ENCODE peak calls at places on chromosome X, in four cellular contexts. C is spleen, T is sigmoid colon, A is fibroblast of lung. S is an unnamed sample.
A peak's percentile ranks its signal among the peaks of the same experiment; 100 is the strongest.

GRCh38 chrX:20412871-20413486 is 146.3 kb upstream of the RPS6KA3 start:
- DNase-seq in C (peak; percentile 89), A (no peak), T (no peak), S (no peak)

GRCh38 chrX:27186671-27187070 is 276.5 kb downstream of the PPP4R3C start:
- DNase-seq in C (no peak), T (no peak), A (peak; percentile 4), S (peak; percentile 43)

GRCh38 chrX:154123241-154124219 is 20.5 kb upstream of the OPN1LW start:
- DNase-seq in C (peak; percentile 88), A (no peak), T (no peak), S (no peak)

GRCh38 chrX:123184199-123184857 is at the start of gene GRIA3:
- DNase-seq in C (no peak), A (peak; percentile 76), T (no peak), S (peak; percentile 36)

GRCh38 chrX:139851730-139852129 is 81.1 kb downstream of the ATP11C start:
- DNase-seq in T (no peak), C (no peak), A (peak; percentile 77), S (no peak)

GRCh38 chrX:281166-281999 is at the start of gene PLCXD1:
- DNase-seq in A (peak; percentile 24), C (peak; percentile 76), T (peak; percentile 52), S (peak; percentile 44)

GRCh38 chrX:66638591-66639500 is at the start of gene EDA2R:
- DNase-seq in A (peak; percentile 91), C (peak; percentile 70), T (no peak), S (peak; percentile 92)

GRCh38 chrX:103461156-103461555 is 58.1 kb downstream of the RAB40A start:
- DNase-seq in T (no peak), C (no peak), A (no peak), S (peak; percentile 45)

GRCh38 chrX:75603833-75604232 is 81.0 kb upstream of the ZDHHC15 start:
- DNase-seq in C (no peak), A (peak; percentile 9), T (no peak), S (peak; percentile 28)

GRCh38 chrX:69670001-69670555 is 54.2 kb downstream of the EDA start:
- DNase-seq in T (no peak), A (no peak), C (no peak), S (no peak)

GRCh38 chrX:1658083-1658463 is 43.2 kb downstream of the ASMT start:
- DNase-seq in C (peak; percentile 58), A (no peak), T (no peak), S (no peak)

GRCh38 chrX:97563531-97564133 is 679.9 kb downstream of the RPA4 start:
- DNase-seq in C (peak; percentile 80), T (peak; percentile 65), A (peak; percentile 69), S (peak; percentile 21)

GRCh38 chrX:44072631-44073030 is 99.4 kb upstream of the NDP start:
- DNase-seq in A (peak; percentile 17), T (no peak), C (no peak), S (no peak)

GRCh38 chrX:63250253-63250868 is 100.8 kb downstream of the SPIN4 start:
- DNase-seq in T (peak; percentile 42), C (no peak), A (peak; percentile 72), S (peak; percentile 82)

GRCh38 chrX:29687687-29688086 is 527.7 kb upstream of the MAGEB2 start:
- DNase-seq in T (no peak), A (peak; percentile 69), C (no peak), S (peak; percentile 7)
- TF ChIP-seq CTCF in T (no peak), A (no peak), C (no peak), S (no peak)

DNA sequence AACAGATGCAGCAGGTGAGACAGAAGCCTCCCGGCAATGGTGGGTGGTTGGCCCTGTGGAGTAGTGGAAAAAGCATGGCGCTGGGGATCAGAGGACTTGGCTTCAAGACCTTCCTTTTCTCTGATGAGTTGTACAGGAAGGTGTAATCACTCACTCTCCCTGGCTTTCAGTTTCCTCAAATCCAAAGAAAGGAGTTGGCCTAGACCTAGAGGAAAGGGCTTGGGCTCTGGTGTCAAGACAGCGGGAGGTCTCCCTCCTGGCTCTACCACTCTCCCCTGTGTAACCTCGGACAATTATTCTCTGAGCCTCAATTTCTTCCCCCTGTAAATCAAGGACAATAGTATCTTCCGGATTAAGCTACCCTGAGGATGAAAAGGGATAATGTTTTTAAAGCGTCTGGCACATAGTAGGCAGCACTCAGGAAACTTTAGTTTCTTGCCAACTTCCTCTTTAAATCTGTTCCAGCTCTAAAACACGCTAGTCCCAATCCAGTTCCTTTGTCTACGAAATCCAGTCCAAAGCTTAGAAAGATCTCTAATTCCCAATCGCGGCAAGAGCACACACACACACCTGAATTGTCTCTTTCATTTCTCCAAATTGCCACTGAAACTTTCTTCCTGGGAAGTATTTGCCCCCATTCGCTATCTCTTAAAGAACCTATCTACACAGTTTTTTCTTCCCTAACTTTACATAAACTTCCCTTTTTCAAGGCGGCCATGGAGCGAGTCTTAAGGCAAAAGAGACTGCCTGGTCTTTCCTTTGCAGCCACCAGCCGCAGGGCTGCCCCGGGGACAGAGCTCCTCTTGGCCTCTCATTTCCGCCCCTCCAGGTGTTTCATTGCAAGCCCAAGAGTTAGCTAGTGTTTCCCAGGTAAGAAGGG is 29.9 kb upstream of the GPC4 start:
- DNase-seq in C (no peak), A (peak; percentile 30), T (no peak), S (peak; percentile 61)
- H3K4me3 ChIP-seq in C (peak overlapping the region; percentile 39), A (no peak overlapping the region), T (peak overlapping the region; percentile 26), S (peak overlapping the region; percentile 31)

GRCh38 chrX:49284212-49284611 is 14.6 kb downstream of the PPP1R3F start:
- DNase-seq in C (no peak), T (no peak), A (no peak), S (no peak)

GRCh38 chrX:49278081-49278480 is 8.5 kb downstream of the PPP1R3F start:
- DNase-seq in C (peak; percentile 15), T (peak; percentile 40), A (no peak), S (no peak)

GRCh38 chrX:49286581-49286980 is 16.9 kb upstream of the GAGE10 start:
- DNase-seq in A (no peak), C (no peak), T (no peak), S (no peak)

GRCh38 chrX:49286136-49286535 is 16.5 kb downstream of the PPP1R3F start:
- DNase-seq in T (no peak), C (no peak), A (no peak), S (no peak)

DNA sequence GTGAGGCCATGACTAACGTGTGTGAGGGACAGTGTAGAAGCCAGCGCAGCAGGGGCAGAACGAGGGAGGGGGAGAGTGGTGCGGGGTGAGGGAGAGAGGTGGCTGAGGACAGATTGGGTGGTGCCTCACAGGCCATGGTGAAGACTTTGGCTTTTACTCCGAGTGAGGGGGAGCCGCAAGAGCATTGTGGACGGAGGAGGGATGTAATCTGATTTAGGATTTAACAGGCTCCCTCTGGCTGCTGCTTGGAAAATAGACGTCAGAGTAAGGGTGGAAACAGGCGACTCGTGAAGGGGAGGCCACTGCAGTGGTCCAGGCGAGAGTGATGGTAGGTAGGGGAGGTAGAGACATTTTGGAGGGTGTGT is 13.0 kb downstream of the PPP1R3F start:
- DNase-seq in A (peak; percentile 21), C (peak; percentile 30), T (peak; percentile 65), S (peak; percentile 8)
- TF ChIP-seq CTCF in A (no peak), C (peak; percentile 10), T (peak; percentile 18), S (peak; percentile 31)

DNA sequence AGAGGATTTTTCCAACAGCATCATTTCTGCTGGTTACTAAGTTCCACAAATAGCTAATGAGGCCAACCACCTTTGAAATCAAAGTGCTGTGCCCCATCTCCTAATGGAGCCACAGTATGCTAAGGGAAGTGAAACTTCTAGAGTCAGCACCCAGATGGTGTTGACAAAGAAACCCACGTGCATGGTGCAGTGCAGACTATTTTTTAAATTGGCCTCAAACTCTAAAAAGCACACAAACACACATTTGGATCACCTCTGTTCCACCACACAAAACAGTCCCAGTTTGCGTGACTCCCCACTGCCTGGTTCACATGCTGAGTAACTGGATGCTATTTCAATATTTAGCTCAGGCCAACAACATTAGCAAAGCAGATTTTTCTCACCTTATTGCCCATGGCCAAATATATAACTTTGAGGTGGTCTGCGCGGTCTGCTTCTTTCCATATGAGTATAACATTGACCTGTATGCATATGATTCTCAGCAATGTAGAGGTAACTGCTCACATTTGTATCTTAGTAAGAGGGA is 69.9 kb downstream of the AMELX start:
- DNase-seq in C (no peak), A (no peak), T (no peak), S (no peak)
- H3K4me3 ChIP-seq in C (no peak overlapping the region), A (no peak overlapping the region), T (no peak overlapping the region), S (no peak overlapping the region)